ENCODE peak calls at places on chromosomes 5 and 9, in eight cellular contexts. M is Peyer's patch, Y is BE2C, I is cardiac muscle cell, H is BJ, P is fibroblast of mammary gland, X is psoas muscle, O is AG04450. B is an unnamed sample.

GRCh38 chr5:138438724-138439536 is at the start of gene REEP2:
- DNase-seq in I (peak; percentile 90), M (no peak), H (no peak), P (peak; percentile 32), Y (peak; percentile 80), X (peak; percentile 71), O (no peak), B (no peak)

GRCh38 chr5:61675015-61675692 is 343.1 kb downstream of the ZSWIM6 start:
- DNase-seq in P (no peak), Y (no peak), I (no peak), O (no peak), H (no peak), M (no peak), X (no peak), B (no peak)

GRCh38 chr5:150181035-150181434 is 8.8 kb upstream of the SLC6A7 start:
- DNase-seq in Y (no peak), O (peak; percentile 53), H (no peak), P (peak; percentile 70), M (peak; percentile 80), X (no peak), I (no peak), B (no peak)

GRCh38 chr9:91433180-91433579 is 9.5 kb upstream of the NFIL3 start:
- DNase-seq in O (peak; percentile 90), Y (no peak), X (no peak), M (no peak), H (peak; percentile 83), P (peak; percentile 96), I (peak; percentile 31), B (peak; percentile 75)

GRCh38 chr5:1667648-1668140 is 131.9 kb downstream of the MRPL36 start:
- DNase-seq in X (no peak), P (no peak), I (no peak), H (no peak), Y (no peak), O (no peak), M (peak; percentile 33), B (no peak)

GRCh38 chr5:78537821-78538220 is 110.8 kb downstream of the LHFPL2 start:
- DNase-seq in M (no peak), I (peak; percentile 44), P (peak; percentile 75), X (no peak), H (no peak), O (no peak), Y (peak; percentile 48), B (peak; percentile 24)

GRCh38 chr9:106886111-106887046 is 23.4 kb downstream of the ZNF462 start:
- DNase-seq in M (no peak), X (no peak), H (no peak), O (no peak), I (no peak), P (peak; percentile 47), Y (no peak), B (no peak)

GRCh38 chr9:69502671-69503301 is 169.4 kb downstream of the APBA1 start:
- DNase-seq in Y (no peak), H (no peak), O (no peak), X (no peak), I (no peak), M (no peak), P (peak; percentile 25), B (peak; percentile 1)

GRCh38 chr5:32426440-32427151 is 17.9 kb downstream of the ZFR start:
- DNase-seq in I (no peak), M (no peak), X (no peak), O (no peak), H (no peak), P (no peak), Y (no peak), B (no peak)

GRCh38 chr5:41636605-41637004 is 126.2 kb upstream of the PLCXD3 start:
- DNase-seq in H (no peak), Y (peak; percentile 50), P (peak; percentile 36), X (no peak), O (no peak), M (no peak), I (peak; percentile 72), B (no peak)

GRCh38 chr9:2599896-2600295 is 21.7 kb upstream of the VLDLR start:
- DNase-seq in M (no peak), O (no peak), Y (no peak), X (no peak), P (no peak), H (no peak), I (no peak), B (no peak)

GRCh38 chr9:2597483-2597882 is 24.1 kb upstream of the VLDLR start:
- DNase-seq in M (no peak), P (peak; percentile 11), I (no peak), Y (no peak), H (no peak), O (no peak), X (no peak), B (no peak)

GRCh38 chr9:2602704-2603116 is 18.9 kb upstream of the VLDLR start:
- DNase-seq in H (no peak), X (no peak), P (no peak), M (no peak), O (peak; percentile 38), I (peak; percentile 25), Y (no peak), B (no peak)

GRCh38 chr9:2601785-2602378 is 19.7 kb upstream of the VLDLR start:
- DNase-seq in X (no peak), H (no peak), P (no peak), Y (no peak), I (no peak), M (no peak), O (no peak), B (no peak)

GRCh38 chr9:2600307-2600706 is 21.3 kb upstream of the VLDLR start:
- DNase-seq in H (no peak), O (no peak), P (no peak), X (no peak), Y (no peak), M (no peak), I (no peak), B (no peak)
- TF ChIP-seq CTCF in H (no peak), O (no peak), P (peak; percentile 20), X (no peak), Y (peak; percentile 29), M (no peak), I (peak; percentile 21), B (no peak)

GRCh38 chr5:160167623-160168165 is 48.4 kb upstream of the PWWP2A start:
- DNase-seq in X (no peak), O (no peak), Y (no peak), M (no peak), P (no peak), I (no peak), H (no peak), B (no peak)

GRCh38 chr5:160165137-160166068 is 46.2 kb upstream of the PWWP2A start:
- DNase-seq in M (peak; percentile 78), I (peak; percentile 38), Y (peak; percentile 97), H (peak; percentile 94), O (peak; percentile 98), P (peak; percentile 100), X (peak; percentile 93), B (peak; percentile 97)

GRCh38 chr5:160169326-160169725 is 50.1 kb upstream of the PWWP2A start:
- DNase-seq in M (no peak), Y (no peak), I (no peak), P (peak; percentile 97), O (peak; percentile 62), H (peak; percentile 70), X (no peak), B (no peak)

GRCh38 chr5:160166973-160167622 is 47.8 kb upstream of the PWWP2A start:
- DNase-seq in H (no peak), O (no peak), P (no peak), I (no peak), Y (no peak), M (no peak), X (no peak), B (no peak)

GRCh38 chr5:160166069-160166972 is 47.1 kb upstream of the PWWP2A start:
- DNase-seq in O (no peak), P (no peak), Y (no peak), M (no peak), I (no peak), H (no peak), X (no peak), B (no peak)
- H3K4me3 ChIP-seq in O (no peak overlapping the region), P (no peak overlapping the region), Y (no peak overlapping the region), M (no peak overlapping the region), I (no peak overlapping the region), H (no peak overlapping the region), X (no peak overlapping the region), B (no peak overlapping the region)

GRCh38 chr5:69083412-69083811 is 10.4 kb upstream of the SLC30A5 start:
- DNase-seq in O (no peak), M (peak; percentile 79), H (no peak), P (no peak), I (no peak), Y (peak; percentile 26), X (no peak), B (no peak)
- TF ChIP-seq CTCF in O (no peak), M (no peak), H (no peak), P (no peak), I (peak; percentile 17), Y (peak; percentile 48), X (no peak), B (no peak)

GRCh38 chr5:122051569-122051968 is 26.5 kb downstream of the LOX start:
- DNase-seq in O (no peak), I (no peak), H (no peak), Y (no peak), X (no peak), M (no peak), P (no peak), B (no peak)

GRCh38 chr5:122054266-122054665 is 23.8 kb downstream of the LOX start:
- DNase-seq in H (no peak), X (no peak), M (no peak), O (no peak), I (no peak), Y (no peak), P (no peak), B (no peak)

GRCh38 chr5:122056913-122057312 is 21.1 kb downstream of the LOX start:
- DNase-seq in X (no peak), O (no peak), H (no peak), Y (no peak), P (peak; percentile 23), I (no peak), M (no peak), B (no peak)

GRCh38 chr5:122050959-122051358 is 27.1 kb downstream of the LOX start:
- DNase-seq in M (no peak), X (no peak), O (no peak), I (no peak), Y (no peak), H (no peak), P (no peak), B (no peak)

DNA sequence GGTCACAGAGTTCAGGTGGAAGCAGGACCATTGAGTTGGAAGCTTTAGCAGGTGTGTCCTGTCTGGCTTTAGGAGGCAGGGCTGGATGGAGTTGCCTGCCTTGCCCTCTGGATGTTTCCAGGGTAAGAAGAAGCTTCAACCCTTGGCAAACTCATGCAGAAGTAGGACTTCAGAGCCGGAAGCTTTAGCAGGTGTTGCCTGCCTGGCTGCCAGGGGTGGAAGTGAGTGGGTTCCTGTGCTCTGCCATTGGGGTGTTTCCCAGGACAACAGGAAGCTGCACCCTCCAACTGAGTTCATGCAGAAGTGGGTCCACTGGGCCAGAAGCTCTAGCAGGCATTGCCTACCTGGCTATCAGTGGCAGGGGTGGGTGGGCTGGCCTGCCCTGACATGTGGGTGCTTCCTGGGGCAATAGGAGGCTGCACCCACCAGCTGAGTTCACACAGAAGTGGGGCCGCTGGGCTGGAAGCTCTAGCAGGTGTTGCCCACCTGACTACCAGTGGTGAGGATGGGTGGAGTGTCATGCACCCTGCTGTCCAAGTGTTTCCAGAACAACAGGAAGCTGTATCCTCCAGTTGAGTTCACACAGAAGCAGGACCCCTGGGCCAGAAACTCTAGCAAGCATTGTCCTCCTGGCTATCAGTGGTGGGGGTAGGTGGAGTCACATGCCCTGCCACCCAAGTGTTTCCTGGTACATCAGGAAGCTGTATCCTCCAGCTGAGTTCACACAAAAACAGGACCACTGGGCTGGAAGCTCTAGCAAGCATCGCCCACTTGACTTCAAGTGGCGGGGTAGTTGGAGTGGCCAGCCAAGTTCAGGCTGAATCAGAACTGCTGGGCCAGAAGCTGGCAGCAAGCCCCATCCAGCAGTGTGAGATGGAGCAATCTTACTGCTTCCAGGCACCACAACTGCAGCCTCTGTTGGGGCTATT is 24.6 kb downstream of the LOX start:
- DNase-seq in M (peak; percentile 43), O (no peak), Y (peak; percentile 59), P (peak; percentile 55), I (peak; percentile 17), H (no peak), X (peak; percentile 47), B (no peak)
- H3K4me3 ChIP-seq in M (no peak overlapping the region), O (no peak overlapping the region), Y (no peak overlapping the region), P (no peak overlapping the region), I (no peak overlapping the region), H (no peak overlapping the region), X (no peak overlapping the region), B (no peak overlapping the region)